ENCODE peak calls at places on chromosomes 6 and 20, in four cellular contexts. M, Y, G and F are unnamed samples.

GRCh38 chr20:61813791-61814190 is 251.9 kb downstream of the TAF4 start:
- DNase-seq in M (no peak), Y (no peak), G (no peak), F (no peak)

GRCh38 chr20:5720696-5721095 is 29.5 kb upstream of the SHLD1 start:
- DNase-seq in M (no peak), Y (no peak), G (no peak), F (peak; percentile 36)

GRCh38 chr6:31875852-31876251 is 2.9 kb downstream of the SLC44A4 start:
- DNase-seq in M (no peak), Y (no peak), G (no peak), F (no peak)

GRCh38 chr20:15162061-15162740 is 824.8 kb upstream of the FLRT3 start:
- DNase-seq in M (no peak), Y (no peak), G (no peak), F (no peak)

GRCh38 chr6:104653786-104654185 is 205.9 kb downstream of the HACE1 start:
- DNase-seq in M (no peak), Y (no peak), G (no peak), F (no peak)

GRCh38 chr6:46419576-46420002 is 71.7 kb downstream of the RCAN2 start:
- DNase-seq in M (peak; percentile 85), Y (peak; percentile 76), G (peak; percentile 17), F (peak; percentile 11)

GRCh38 chr20:53718142-53718481 is 124.5 kb upstream of the ZNF217 start:
- DNase-seq in M (no peak), Y (no peak), G (no peak), F (no peak)

GRCh38 chr6:81575446-81575845 is 177.0 kb downstream of the TENT5A start:
- DNase-seq in M (peak; percentile 7), Y (no peak), G (no peak), F (no peak)

GRCh38 chr20:1033751-1034419 is 31.8 kb upstream of the RSPO4 start:
- DNase-seq in M (no peak), Y (no peak), G (no peak), F (peak; percentile 1)

GRCh38 chr6:36127462-36128016 is 2.8 kb upstream of the MAPK13 start:
- DNase-seq in M (peak; percentile 83), Y (no peak), G (no peak), F (peak; percentile 93)

GRCh38 chr6:3324262-3324942 is 65.7 kb downstream of the PSMG4 start:
- DNase-seq in M (peak; percentile 83), Y (peak; percentile 50), G (no peak), F (peak; percentile 77)

GRCh38 chr6:55445648-55446204 is 118.5 kb downstream of the GFRAL start:
- DNase-seq in M (peak; percentile 68), Y (no peak), G (peak; percentile 6), F (no peak)

GRCh38 chr20:44496976-44497375 is 21.3 kb downstream of the TTPAL start:
- DNase-seq in M (peak; percentile 61), Y (no peak), G (no peak), F (peak; percentile 68)